ENCODE peak calls at places on chromosomes 12 and 14, in nine cellular contexts. T, X, I, Z, G, F, B, S and H are unnamed samples.

GRCh38 chr12:48000878-48001321 is 3.4 kb downstream of the COL2A1 start:
- DNase-seq in T (peak; percentile 69), X (no peak), I (peak; percentile 34), Z (no peak), G (peak; percentile 59), F (peak; percentile 56), B (peak; percentile 80), S (no peak), H (peak; percentile 43)

GRCh38 chr12:19120795-19121194 is 8.7 kb upstream of the PLEKHA5 start:
- DNase-seq in T (peak; percentile 38), X (no peak), I (no peak), Z (no peak), G (no peak), F (no peak), B (peak; percentile 77), S (no peak), H (no peak)

GRCh38 chr12:113298861-113299545 is 35.9 kb downstream of the SLC8B1 start:
- DNase-seq in T (no peak), X (no peak), I (peak; percentile 67), Z (no peak), G (no peak), F (no peak), B (peak; percentile 48), S (no peak), H (no peak)

GRCh38 chr12:92675092-92675865 is 27.5 kb upstream of the PLEKHG7 start:
- DNase-seq in T (no peak), X (no peak), I (no peak), Z (no peak), G (no peak), F (no peak), B (peak; percentile 22), S (no peak), H (no peak)

GRCh38 chr12:14418526-14418925 is 53.0 kb downstream of the ATF7IP start:
- DNase-seq in T (peak; percentile 61), X (no peak), I (no peak), Z (no peak), G (no peak), F (no peak), B (peak; percentile 59), S (no peak), H (no peak)

GRCh38 chr12:104630230-104630670 is 173.5 kb downstream of the CHST11 start:
- DNase-seq in T (no peak), X (no peak), I (no peak), Z (no peak), G (no peak), F (no peak), B (no peak), S (no peak), H (no peak)

GRCh38 chr14:48584031-48584430 is 908.6 kb upstream of the MDGA2 start:
- DNase-seq in T (peak; percentile 5), X (no peak), I (no peak), Z (peak; percentile 4), G (no peak), F (no peak), B (no peak), S (no peak), H (no peak)

GRCh38 chr12:18262514-18262913 is 1.2 kb downstream of the PIK3C2G start:
- DNase-seq in T (no peak), X (no peak), I (no peak), Z (no peak), G (no peak), F (no peak), B (no peak), S (no peak), H (no peak)

GRCh38 chr12:23049180-23049579 is 424.2 kb downstream of the ETNK1 start:
- DNase-seq in T (peak; percentile 45), X (no peak), I (no peak), Z (no peak), G (no peak), F (no peak), B (no peak), S (no peak), H (no peak)

GRCh38 chr12:58064681-58065080 is 123.3 kb downstream of the ATP23 start:
- DNase-seq in T (no peak), X (no peak), I (no peak), Z (no peak), G (no peak), F (no peak), B (no peak), S (no peak), H (peak; percentile 84)

GRCh38 chr12:57049047-57049446 is 882 bp downstream of the MYO1A start:
- DNase-seq in T (no peak), X (no peak), I (no peak), Z (no peak), G (no peak), F (no peak), B (no peak), S (no peak), H (no peak)

GRCh38 chr12:28905220-28905940 is 243.7 kb upstream of the FAR2 start:
- DNase-seq in T (no peak), X (no peak), I (no peak), Z (no peak), G (no peak), F (no peak), B (peak; percentile 14), S (no peak), H (no peak)

GRCh38 chr14:92559486-92559885 is 45.9 kb downstream of the RIN3 start:
- DNase-seq in T (no peak), X (no peak), I (no peak), Z (no peak), G (no peak), F (no peak), B (no peak), S (no peak), H (no peak)

GRCh38 chr14:92557544-92557912 is 43.9 kb downstream of the RIN3 start:
- DNase-seq in T (no peak), X (no peak), I (no peak), Z (no peak), G (no peak), F (no peak), B (no peak), S (no peak), H (no peak)

GRCh38 chr14:92556863-92557543 is 43.4 kb downstream of the RIN3 start:
- DNase-seq in T (no peak), X (no peak), I (no peak), Z (no peak), G (no peak), F (no peak), B (no peak), S (no peak), H (no peak)

GRCh38 chr14:92560106-92560865 is 46.7 kb downstream of the RIN3 start:
- DNase-seq in T (no peak), X (no peak), I (no peak), Z (no peak), G (no peak), F (no peak), B (no peak), S (no peak), H (no peak)

GRCh38 chr14:92558319-92558718 is 44.7 kb downstream of the RIN3 start:
- DNase-seq in T (no peak), X (no peak), I (no peak), Z (no peak), G (no peak), F (no peak), B (no peak), S (no peak), H (no peak)
- TF ChIP-seq CTCF in T (no peak), X (no peak), I (no peak), Z (no peak), G (no peak), F (no peak), B (no peak), S (no peak), H (no peak)

GRCh38 chr14:52551205-52551604 is 1.1 kb downstream of the TXNDC16 start:
- DNase-seq in T (no peak), X (no peak), I (no peak), Z (no peak), G (no peak), F (no peak), B (no peak), S (no peak), H (no peak)
- H3K4me3 ChIP-seq in T (no peak overlapping the region), X (peak overlapping the region; percentile 82), I (peak overlapping the region; percentile 82), Z (no peak overlapping the region), G (peak overlapping the region; percentile 90), F (peak overlapping the region; percentile 74), B (peak overlapping the region; percentile 89), S (peak overlapping the region; percentile 66), H (peak overlapping the region; percentile 59)

GRCh38 chr14:43539210-43539609 is 967.9 kb downstream of the FSCB start:
- DNase-seq in T (peak; percentile 1), X (no peak), I (no peak), Z (no peak), G (no peak), F (no peak), B (peak; percentile 1), S (no peak), H (no peak)
- TF ChIP-seq CTCF in T (peak; percentile 5), X (no peak), I (peak; percentile 24), Z (no peak), G (peak; percentile 31), F (no peak), B (no peak), S (no peak), H (peak; percentile 66)

GRCh38 chr14:71751264-71751663 is 181.0 kb upstream of the RGS6 start:
- DNase-seq in T (no peak), X (no peak), I (no peak), Z (no peak), G (no peak), F (no peak), B (no peak), S (no peak), H (no peak)

GRCh38 chr14:71753976-71754375 is 178.3 kb upstream of the RGS6 start:
- DNase-seq in T (no peak), X (no peak), I (no peak), Z (no peak), G (no peak), F (no peak), B (no peak), S (no peak), H (no peak)

GRCh38 chr14:71754422-71755095 is 177.7 kb upstream of the RGS6 start:
- DNase-seq in T (no peak), X (no peak), I (no peak), Z (no peak), G (no peak), F (no peak), B (no peak), S (no peak), H (no peak)

GRCh38 chr14:71752111-71752738 is 180.0 kb upstream of the RGS6 start:
- DNase-seq in T (no peak), X (no peak), I (no peak), Z (no peak), G (no peak), F (no peak), B (no peak), S (no peak), H (no peak)

DNA sequence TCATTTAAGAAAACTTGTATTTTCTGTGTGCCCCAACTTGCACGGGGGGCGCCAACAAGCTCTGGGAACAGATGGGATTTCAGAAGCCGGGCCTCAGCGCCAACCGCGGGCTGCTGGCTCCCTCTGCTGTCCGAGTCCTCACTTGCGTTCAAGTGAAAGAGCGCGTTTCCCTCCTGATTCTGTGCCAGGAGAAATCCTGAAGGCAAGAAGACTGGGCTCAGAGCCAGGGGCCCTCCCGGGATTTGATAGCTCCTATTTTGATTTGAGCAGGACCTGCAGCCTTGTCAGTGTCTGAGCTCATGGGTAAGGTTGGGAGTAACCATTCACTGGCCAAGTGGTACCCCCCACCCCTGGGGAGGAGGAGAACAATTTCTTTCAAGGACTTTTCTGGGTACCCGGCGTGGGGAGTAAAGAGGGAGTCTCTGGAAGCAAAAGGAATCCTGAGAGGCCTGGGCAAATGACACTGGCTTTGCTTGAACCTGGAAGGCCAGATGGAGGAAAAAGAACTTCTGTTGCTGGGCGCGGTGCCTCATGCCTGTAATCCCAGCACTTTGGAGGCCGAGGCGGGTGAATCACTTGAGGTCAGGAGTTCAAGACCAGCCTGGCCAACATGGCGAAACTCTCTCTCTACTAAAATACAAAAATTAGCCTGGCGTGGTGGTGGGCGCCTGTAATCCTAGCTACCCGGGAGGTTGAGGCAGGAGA is 179.0 kb upstream of the RGS6 start:
- DNase-seq in T (peak; percentile 91), X (peak; percentile 78), I (peak; percentile 82), Z (peak; percentile 26), G (peak; percentile 92), F (peak; percentile 93), B (peak; percentile 94), S (peak; percentile 60), H (peak; percentile 55)
- H3K4me3 ChIP-seq in T (peak overlapping the region; percentile 13), X (no peak overlapping the region), I (no peak overlapping the region), Z (no peak overlapping the region), G (no peak overlapping the region), F (no peak overlapping the region), B (peak overlapping the region; percentile 6), S (no peak overlapping the region), H (peak overlapping the region; percentile 17)